ENCODE peak calls at places on chromosomes 11 and 22, in eight cellular contexts. C is A549, J is type B pancreatic cell, B is astrocyte of the spinal cord, T is T-helper 17 cell, W is nephron progenitor cell, U is HEK293T, X is SHP77. Q is an unnamed sample.

GRCh38 chr11:129733981-129734380 is 81.7 kb upstream of the TMEM45B start:
- DNase-seq in C (no peak), J (no peak), B (no peak), T (no peak), W (no peak), U (no peak), X (no peak), Q (no peak)

GRCh38 chr22:42884616-42885375 is 27.7 kb upstream of the ARFGAP3 start:
- DNase-seq in C (no peak), J (no peak), B (no peak), T (no peak), W (no peak), U (no peak), X (no peak), Q (no peak)

GRCh38 chr22:46036558-46037408 is 59.8 kb upstream of the WNT7B start:
- DNase-seq in C (peak), J (no peak), B (no peak), T (peak), W (no peak), U (peak), X (peak), Q (peak)

GRCh38 chr11:133718831-133719230 is 126.5 kb downstream of the SPATA19 start:
- DNase-seq in C (no peak), J (no peak), B (no peak), T (no peak), W (no peak), U (no peak), X (no peak), Q (no peak)

GRCh38 chr11:2824851-2825250 is 60.7 kb downstream of the CDKN1C start:
- DNase-seq in C (no peak), J (no peak), B (no peak), T (no peak), W (no peak), U (no peak), X (no peak), Q (no peak)

GRCh38 chr11:27720277-27720830 is 20.1 kb upstream of the BDNF start:
- DNase-seq in C (peak), J (peak), B (peak), T (no peak), W (peak), U (peak), X (no peak), Q (no peak)

GRCh38 chr11:69359735-69360470 is 65.9 kb downstream of the MYEOV start:
- DNase-seq in C (no peak), J (peak), B (no peak), T (no peak), W (no peak), U (no peak), X (no peak), Q (peak)

GRCh38 chr11:82546556-82547162 is 187.0 kb downstream of the FAM181B start:
- DNase-seq in C (no peak), J (no peak), B (no peak), T (no peak), W (peak), U (no peak), X (peak), Q (no peak)

GRCh38 chr11:35546317-35546716 is 20.9 kb upstream of the PAMR1 start:
- DNase-seq in C (no peak), J (no peak), B (no peak), T (no peak), W (no peak), U (no peak), X (no peak), Q (no peak)

GRCh38 chr11:132310390-132311375 is 940.3 kb downstream of the NTM start:
- DNase-seq in C (no peak), J (no peak), B (no peak), T (no peak), W (no peak), U (no peak), X (no peak), Q (no peak)

GRCh38 chr11:19679952-19680823 is 32.4 kb upstream of the NAV2 start:
- DNase-seq in C (peak), J (no peak), B (peak), T (no peak), W (no peak), U (peak), X (no peak), Q (peak)

GRCh38 chr22:23282986-23283385 is 102.7 kb downstream of the BCR start:
- DNase-seq in C (no peak), J (no peak), B (no peak), T (no peak), W (no peak), U (no peak), X (no peak), Q (no peak)

GRCh38 chr11:122661182-122661945 is 5.8 kb downstream of the UBASH3B start:
- DNase-seq in C (no peak), J (no peak), B (no peak), T (no peak), W (peak), U (no peak), X (no peak), Q (no peak)

GRCh38 chr11:103850419-103851165 is 185.8 kb upstream of the DDI1 start:
- DNase-seq in C (no peak), J (no peak), B (peak), T (no peak), W (no peak), U (no peak), X (no peak), Q (no peak)

GRCh38 chr11:120573756-120574354 is 62.3 kb downstream of the GRIK4 start:
- DNase-seq in C (no peak), J (no peak), B (no peak), T (no peak), W (no peak), U (no peak), X (no peak), Q (peak)

GRCh38 chr22:49305966-49306631 is 521.6 kb downstream of the BRD1 start:
- DNase-seq in C (no peak), J (peak), B (no peak), T (no peak), W (no peak), U (no peak), X (no peak), Q (peak)

Q was measured in chondrocyte.